ENCODE peak calls at places on chromosomes 3 and 15, in four cellular contexts. X is GM12891, H is A172, B is stomach. D is an unnamed sample.
A peak's percentile ranks its signal among the peaks of the same experiment; 100 is the strongest.

GRCh38 chr15:76274226-76274625 is 37.0 kb downstream of the ETFA start:
- DNase-seq in X (no peak), H (no peak), B (no peak), D (no peak)

GRCh38 chr15:61997786-61998185 is 62.5 kb downstream of the VPS13C start:
- DNase-seq in H (no peak), B (no peak), X (no peak), D (no peak)

GRCh38 chr15:62415498-62415897 is 250.4 kb upstream of the C2CD4B start:
- DNase-seq in H (no peak), B (no peak), X (no peak), D (no peak)

GRCh38 chr3:142902356-142902755 is 13.5 kb upstream of the PCOLCE2 start:
- DNase-seq in B (no peak), X (no peak), H (no peak), D (no peak)

GRCh38 chr15:67834593-67835348 is 5.1 kb downstream of the RNU6-1 start:
- DNase-seq in H (no peak), X (no peak), B (no peak), D (no peak)

GRCh38 chr3:145898487-145898886 is 262.5 kb downstream of the PLOD2 start:
- DNase-seq in H (peak; percentile 43), X (no peak), B (no peak), D (no peak)

GRCh38 chr3:125002414-125002811 is 53.4 kb downstream of the HEG1 start:
- DNase-seq in H (no peak), X (no peak), B (no peak), D (no peak)

GRCh38 chr3:143595456-143596077 is 252.7 kb downstream of the SLC9A9 start:
- DNase-seq in B (no peak), H (no peak), X (peak; percentile 26), D (no peak)

GRCh38 chr3:115590873-115591272 is 32.4 kb upstream of the GAP43 start:
- DNase-seq in B (no peak), X (no peak), H (no peak), D (no peak)

GRCh38 chr15:34116620-34117019 is 14.7 kb downstream of the PGBD4 start:
- DNase-seq in B (no peak), X (no peak), H (peak; percentile 14), D (no peak)

GRCh38 chr3:51099794-51100542 is 285.1 kb upstream of the MANF start:
- DNase-seq in B (peak; percentile 72), X (no peak), H (peak; percentile 62), D (peak; percentile 55)

GRCh38 chr3:53794597-53794996 is 51.6 kb downstream of the CHDH start:
- DNase-seq in X (no peak), B (no peak), H (peak; percentile 11), D (no peak)

GRCh38 chr3:61928020-61928419 is 366.6 kb downstream of the PTPRG start:
- DNase-seq in X (no peak), B (no peak), H (no peak), D (no peak)

GRCh38 chr3:124281453-124282316 is 289.8 kb upstream of the ROPN1 start:
- DNase-seq in H (peak; percentile 51), B (no peak), X (no peak), D (no peak)

GRCh38 chr3:182710557-182711157 is 82.6 kb upstream of the ATP11B start:
- DNase-seq in B (no peak), H (peak; percentile 27), X (no peak), D (no peak)

GRCh38 chr15:68578175-68578959 is 426 bp upstream of the CORO2B start:
- DNase-seq in B (peak; percentile 48), H (peak; percentile 29), X (no peak), D (peak; percentile 67)